ENCODE peak calls at places on chromosomes 7 and 10, in six cellular contexts. P is A549, T is H1, I is WTC11, U is K562, B is HepG2. F is an unnamed sample.

GRCh38 chr10:119135517-119135890 is 30.0 kb downstream of the SFXN4 start:
- DNase-seq in T (no peak), P (no peak), U (no peak), B (no peak), I (no peak), F (no peak)

GRCh38 chr7:45223728-45224630 is 66.4 kb downstream of the RAMP3 start:
- DNase-seq in B (no peak), U (no peak), I (no peak), T (no peak), P (no peak), F (no peak)

GRCh38 chr7:121831320-121831719 is 41.6 kb upstream of the PTPRZ1 start:
- DNase-seq in B (no peak), T (no peak), I (no peak), P (no peak), U (no peak), F (no peak)

GRCh38 chr10:12589789-12590188 is 240.4 kb downstream of the CAMK1D start:
- DNase-seq in I (no peak), U (no peak), P (no peak), T (no peak), B (no peak), F (no peak)

GRCh38 chr7:140033036-140033435 is 29.7 kb downstream of the PARP12 start:
- DNase-seq in I (no peak), U (no peak), T (no peak), B (no peak), P (no peak), F (peak; percentile 29)

GRCh38 chr10:118692911-118693310 is 61.9 kb downstream of the CACUL1 start:
- DNase-seq in U (no peak), B (no peak), P (no peak), T (no peak), I (no peak), F (no peak)

GRCh38 chr10:21284301-21284700 is 241.2 kb downstream of the SKIDA1 start:
- DNase-seq in P (no peak), I (no peak), U (no peak), B (no peak), T (no peak), F (no peak)

GRCh38 chr10:77643795-77644468 is 6.3 kb upstream of the KCNMA1 start:
- DNase-seq in T (no peak), P (peak; percentile 83), U (peak; percentile 59), I (peak; percentile 57), B (peak; percentile 27), F (peak; percentile 49)

GRCh38 chr10:87660484-87661133 is 931 bp downstream of the PAPSS2 start:
- DNase-seq in U (peak; percentile 63), P (peak; percentile 41), B (no peak), T (no peak), I (no peak), F (peak; percentile 64)

GRCh38 chr10:132186488-132187413 is at the start of gene DPYSL4:
- DNase-seq in P (no peak), I (no peak), B (no peak), U (peak; percentile 5), T (no peak), F (peak; percentile 6)

GRCh38 chr7:117728858-117729257 is 144.4 kb downstream of the CTTNBP2 start:
- DNase-seq in T (no peak), I (no peak), P (no peak), B (no peak), U (no peak), F (no peak)

GRCh38 chr7:44061645-44062179 is 3.7 kb downstream of the PGAM2 start:
- DNase-seq in T (no peak), U (no peak), P (no peak), I (no peak), B (no peak), F (no peak)

GRCh38 chr7:44059219-44060090 is 5.9 kb downstream of the PGAM2 start:
- DNase-seq in T (no peak), I (no peak), U (no peak), P (no peak), B (no peak), F (no peak)

GRCh38 chr7:44060948-44061644 is 4.3 kb downstream of the PGAM2 start:
- DNase-seq in T (no peak), B (no peak), I (no peak), P (no peak), U (no peak), F (no peak)

GRCh38 chr7:44058759-44059218 is 6.6 kb downstream of the PGAM2 start:
- DNase-seq in B (no peak), I (no peak), T (no peak), P (no peak), U (no peak), F (no peak)

GRCh38 chr7:44060091-44060947 is 5.0 kb downstream of the PGAM2 start:
- DNase-seq in U (no peak), I (no peak), B (no peak), T (no peak), P (no peak), F (no peak)
- TF ChIP-seq JUN in U (no peak), I (no peak), B (no peak), T (no peak), P (no peak), F (no peak)

GRCh38 chr7:143015926-143016490 is 10.9 kb downstream of the OR9A2 start:
- DNase-seq in I (no peak), B (no peak), P (no peak), T (no peak), U (no peak), F (no peak)

GRCh38 chr7:143016996-143017395 is 9.9 kb downstream of the OR9A2 start:
- DNase-seq in T (no peak), U (no peak), P (no peak), B (no peak), I (no peak), F (no peak)

GRCh38 chr7:143023047-143023446 is 3.9 kb downstream of the OR9A2 start:
- DNase-seq in U (no peak), P (no peak), B (no peak), T (no peak), I (no peak), F (no peak)

GRCh38 chr7:143015102-143015501 is 11.8 kb downstream of the OR9A2 start:
- DNase-seq in I (no peak), P (no peak), B (no peak), T (no peak), U (no peak), F (no peak)

DNA sequence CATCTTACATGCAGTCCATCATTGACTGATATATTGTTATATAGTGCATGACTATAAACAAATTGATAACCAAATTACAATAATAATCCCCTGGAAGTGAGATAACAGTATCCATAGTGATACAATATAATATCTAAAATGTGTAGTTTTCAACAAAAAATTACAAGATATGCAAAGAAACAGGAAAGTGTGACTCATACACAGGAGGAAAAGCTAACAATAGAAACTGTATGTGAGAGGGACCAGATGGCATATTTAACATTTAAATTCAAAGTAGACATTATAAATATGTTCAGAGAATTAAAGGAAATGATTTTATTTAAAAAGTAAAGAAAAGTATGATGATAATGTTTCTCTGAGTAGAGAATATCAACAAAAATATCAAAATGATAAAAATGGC is 8.0 kb downstream of the OR9A2 start:
- DNase-seq in T (no peak), I (no peak), U (no peak), P (no peak), B (no peak), F (peak; percentile 73)
- TF ChIP-seq JUN in T (no peak), I (no peak), U (no peak), P (no peak), B (no peak), F (peak; percentile 87)

GRCh38 chr10:79072994-79073654 is 4.4 kb downstream of the ZMIZ1 start:
- DNase-seq in I (no peak), T (no peak), B (no peak), U (no peak), P (no peak), F (no peak)

GRCh38 chr10:79072041-79072441 is 3.3 kb downstream of the ZMIZ1 start:
- DNase-seq in P (no peak), U (no peak), B (no peak), I (no peak), T (no peak), F (peak; percentile 26)

GRCh38 chr10:79070611-79071534 is 2.1 kb downstream of the ZMIZ1 start:
- DNase-seq in I (peak; percentile 40), U (peak; percentile 30), T (no peak), P (peak; percentile 85), B (peak; percentile 90), F (peak; percentile 69)

GRCh38 chr10:79070091-79070610 is 1.4 kb downstream of the ZMIZ1 start:
- DNase-seq in B (no peak), U (peak; percentile 30), I (peak; percentile 35), P (no peak), T (no peak), F (no peak)

DNA sequence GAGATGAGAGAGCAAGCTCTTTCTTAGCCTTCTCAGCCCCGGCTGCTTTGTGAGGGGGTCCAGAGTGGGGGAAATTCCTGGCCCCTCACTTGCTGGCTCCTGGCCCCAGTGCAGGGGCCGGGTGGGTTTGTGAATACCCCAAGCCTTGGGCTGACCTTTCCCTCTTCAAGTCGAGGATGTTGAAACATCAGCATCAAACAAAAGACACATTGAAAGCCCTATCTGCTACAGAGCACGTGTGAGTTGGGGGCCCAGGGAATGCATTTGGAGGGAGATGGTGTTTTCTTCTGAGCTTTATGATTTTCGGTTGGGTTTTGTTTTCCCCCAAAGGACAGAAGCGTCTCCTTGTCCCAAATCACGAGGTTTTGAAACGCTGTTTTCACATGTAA is 2.8 kb downstream of the ZMIZ1 start:
- DNase-seq in U (no peak), B (peak; percentile 81), I (no peak), P (no peak), T (no peak), F (no peak)
- TF ChIP-seq JUN in U (no peak), B (no peak), I (no peak), P (no peak), T (no peak), F (no peak)

GRCh38 chr7:99693100-99693426 is 13.3 kb upstream of the CYP3A5 start:
- DNase-seq in P (no peak), I (no peak), T (no peak), U (no peak), B (no peak), F (no peak)

GRCh38 chr7:99699946-99700345 is 20.1 kb upstream of the CYP3A5 start:
- DNase-seq in T (no peak), B (no peak), I (no peak), P (no peak), U (no peak), F (no peak)

GRCh38 chr7:99693427-99694200 is 13.8 kb upstream of the CYP3A5 start:
- DNase-seq in T (no peak), P (peak; percentile 45), U (peak; percentile 95), I (peak; percentile 62), B (peak; percentile 97), F (no peak)

GRCh38 chr7:99694912-99695304 is 15.1 kb upstream of the CYP3A5 start:
- DNase-seq in T (no peak), U (no peak), I (no peak), B (no peak), P (no peak), F (no peak)

DNA sequence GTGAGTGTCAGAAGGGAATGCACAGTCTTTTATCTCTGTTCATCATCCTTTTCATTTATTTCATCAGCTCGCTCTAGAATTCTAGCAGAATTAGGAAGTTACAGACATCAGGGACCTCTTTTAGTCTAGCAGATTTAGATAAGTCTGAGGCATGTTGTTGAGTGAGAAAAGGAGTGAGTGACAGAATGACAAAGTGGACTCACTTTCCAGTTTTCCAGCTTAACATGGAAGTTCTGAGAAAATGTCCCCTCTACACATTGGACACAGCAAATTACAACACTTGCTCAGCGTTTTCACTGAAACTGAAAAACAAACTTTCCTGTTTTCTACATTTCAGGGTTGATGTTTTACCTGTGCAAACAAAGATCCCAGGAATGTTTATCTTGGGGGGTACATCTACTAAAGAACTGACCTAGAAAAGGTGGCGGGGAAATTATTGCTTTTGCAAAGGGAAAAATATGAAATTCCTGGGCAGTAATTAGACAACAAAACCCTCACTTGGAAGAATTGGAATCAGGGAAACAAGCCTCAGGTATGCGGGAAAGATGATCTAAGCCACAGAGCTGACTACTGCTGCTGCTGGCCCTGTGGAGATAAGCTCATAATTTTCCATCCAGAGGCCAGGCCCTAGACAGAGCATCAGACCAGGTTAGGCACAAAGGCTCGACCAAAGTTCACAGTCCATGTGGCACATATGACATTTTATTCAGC is 14.6 kb upstream of the CYP3A5 start:
- DNase-seq in U (peak; percentile 73), P (no peak), I (no peak), B (peak; percentile 91), T (no peak), F (no peak)
- TF ChIP-seq JUN in U (peak; percentile 25), P (no peak), I (no peak), B (no peak), T (no peak), F (no peak)